ENCODE peak calls at places on chromosomes 13 and 19, in five cellular contexts. F, L, H, T and G are unnamed samples.

GRCh38 chr13:21616205-21616604 is 12.2 kb upstream of the MICU2 start:
- DNase-seq in L (no peak), H (no peak), T (no peak), F (no peak), G (no peak)

GRCh38 chr13:113861433-113862030 is 2.3 kb downstream of the GAS6 start:
- DNase-seq in F (no peak), T (no peak), L (no peak), H (peak), G (peak)

GRCh38 chr13:95019886-95020285 is 281.4 kb downstream of the ABCC4 start:
- DNase-seq in L (no peak), T (no peak), F (no peak), H (no peak), G (no peak)

GRCh38 chr19:54164369-54165068 is 5.0 kb upstream of the LENG1 start:
- DNase-seq in H (peak), L (peak), F (no peak), T (no peak), G (no peak)

GRCh38 chr19:3949294-3949693 is 16.4 kb downstream of the NMRK2 start:
- DNase-seq in F (no peak), L (no peak), H (no peak), T (no peak), G (no peak)

GRCh38 chr13:41500501-41500900 is 43.2 kb downstream of the RGCC start:
- DNase-seq in L (no peak), T (no peak), F (no peak), H (peak), G (no peak)

GRCh38 chr13:67138937-67139336 is 91.2 kb downstream of the PCDH9 start:
- DNase-seq in T (peak), L (no peak), F (no peak), H (no peak), G (no peak)

GRCh38 chr19:12660980-12661379 is 5.6 kb downstream of the MAN2B1 start:
- DNase-seq in H (no peak), F (no peak), L (no peak), T (no peak), G (no peak)

GRCh38 chr13:44364019-44364418 is 9.6 kb upstream of the SERP2 start:
- DNase-seq in H (no peak), T (no peak), F (no peak), L (no peak), G (no peak)

GRCh38 chr19:4035582-4035981 is 28.0 kb downstream of the PIAS4 start:
- DNase-seq in T (no peak), F (no peak), L (no peak), H (no peak), G (no peak)

GRCh38 chr13:27927444-27928352 is 7.9 kb downstream of the PDX1 start:
- DNase-seq in F (no peak), H (no peak), L (no peak), T (no peak), G (no peak)

GRCh38 chr13:68428292-68428691 is 1198.2 kb upstream of the PCDH9 start:
- DNase-seq in T (no peak), L (no peak), F (no peak), H (peak), G (no peak)

GRCh38 chr19:6065685-6066365 is 44.5 kb downstream of the RFX2 start:
- DNase-seq in H (no peak), F (no peak), L (no peak), T (no peak), G (no peak)

GRCh38 chr19:24054044-24054935 is 32.7 kb upstream of the ZNF254 start:
- DNase-seq in F (no peak), L (no peak), T (no peak), H (peak), G (no peak)

GRCh38 chr13:42860485-42860884 is 79.1 kb downstream of the FAM216B start:
- DNase-seq in F (no peak), T (no peak), L (no peak), H (no peak), G (no peak)

GRCh38 chr13:27131202-27131623 is 40.4 kb downstream of the USP12 start:
- DNase-seq in H (peak), T (no peak), L (no peak), F (no peak), G (no peak)

GRCh38 chr19:41449079-41449864 is 6.3 kb downstream of the ERICH4 start:
- DNase-seq in T (peak), F (no peak), L (peak), H (peak), G (no peak)

GRCh38 chr19:38848299-38849146 is 1.3 kb downstream of the HNRNPL start:
- DNase-seq in H (no peak), L (no peak), T (no peak), F (no peak), G (no peak)

GRCh38 chr13:99984463-99985242 is 3.1 kb downstream of the ZIC2 start:
- DNase-seq in L (no peak), T (peak), F (no peak), H (no peak), G (no peak)

GRCh38 chr13:29441301-29441700 is 154.2 kb downstream of the SLC7A1 start:
- DNase-seq in T (no peak), H (no peak), L (no peak), F (no peak), G (no peak)

GRCh38 chr13:54287062-54287764 is 1258.6 kb downstream of the OLFM4 start:
- DNase-seq in L (no peak), H (no peak), T (no peak), F (no peak), G (no peak)

GRCh38 chr13:25840261-25840660 is 211.6 kb downstream of the SHISA2 start:
- DNase-seq in F (no peak), L (no peak), T (no peak), H (no peak), G (no peak)

GRCh38 chr13:103009061-103009840 is 57.0 kb downstream of the SLC10A2 start:
- DNase-seq in F (no peak), T (no peak), H (no peak), L (no peak), G (no peak)

GRCh38 chr19:7663711-7664110 is 5.1 kb upstream of the RETN start:
- DNase-seq in H (no peak), T (no peak), L (no peak), F (no peak), G (no peak)

GRCh38 chr19:30313353-30313750 is 58.8 kb upstream of the ZNF536 start:
- DNase-seq in T (no peak), L (no peak), F (no peak), H (no peak), G (peak)

GRCh38 chr19:16605552-16605951 is 22.5 kb downstream of the MED26 start:
- DNase-seq in T (peak), F (no peak), H (no peak), L (peak), G (no peak)

GRCh38 chr19:16340092-16340491 is 15.5 kb downstream of the KLF2 start:
- DNase-seq in F (no peak), L (no peak), T (no peak), H (peak), G (no peak)

GRCh38 chr19:30356951-30357579 is 15.1 kb upstream of the ZNF536 start:
- DNase-seq in F (no peak), H (no peak), L (peak), T (no peak), G (peak)

GRCh38 chr19:17073869-17074627 is 1.2 kb downstream of the HAUS8 start:
- DNase-seq in T (peak), H (peak), L (no peak), F (peak), G (no peak)

GRCh38 chr13:109725297-109725696 is 61.1 kb downstream of the IRS2 start:
- DNase-seq in T (no peak), L (no peak), H (no peak), F (no peak), G (no peak)

GRCh38 chr19:18232540-18233223 is 6.4 kb upstream of the PDE4C start:
- DNase-seq in F (no peak), T (peak), L (no peak), H (peak), G (no peak)

GRCh38 chr13:36353001-36353400 is 6.8 kb upstream of the SPART start:
- DNase-seq in T (no peak), H (no peak), F (no peak), L (no peak), G (no peak)

GRCh38 chr19:40740747-40741146 is 9.5 kb downstream of the ACTMAP start:
- DNase-seq in T (no peak), H (no peak), F (no peak), L (peak), G (no peak)

GRCh38 chr13:113506025-113506685 is 15.6 kb upstream of the DCUN1D2 start:
- DNase-seq in F (no peak), T (no peak), L (no peak), H (no peak), G (no peak)

GRCh38 chr19:55206664-55207500 is 2.4 kb downstream of the PTPRH start:
- DNase-seq in T (peak), H (peak), F (no peak), L (peak), G (peak)

GRCh38 chr13:111573362-111573761 is 252.9 kb downstream of the TEX29 start:
- DNase-seq in H (no peak), T (no peak), L (no peak), F (no peak), G (no peak)